ENCODE peak calls at places on chromosomes 16 and 17, in six cellular contexts. One of them, this sample, is unnamed.
A peak's percentile ranks its signal among the peaks of the same experiment; 100 is the strongest.

GRCh38 chr17:16304832-16305231 is 48.4 kb downstream of the CENPV start:
- ATAC-seq in pancreas: no peak
- ATAC-seq in aorta: no peak
- ATAC-seq in activated CD8-positive, alpha-beta T cell treated with anti-CD3 and anti-CD28 coated beads, Interleukin-2, amount 10 ng/mL, durations not matched to agents 7 days and 5 days: no peak
- ATAC-seq in IMR-90: peak; percentile 79
- ATAC-seq in Right ventricle myocardium inferior: no peak
- ATAC-seq in this sample: no peak

GRCh38 chr16:87722590-87723223 is 43.1 kb downstream of the KLHDC4 start:
- ATAC-seq in pancreas: no peak
- ATAC-seq in aorta: peak; percentile 19
- ATAC-seq in activated CD8-positive, alpha-beta T cell treated with anti-CD3 and anti-CD28 coated beads, Interleukin-2, amount 10 ng/mL, durations not matched to agents 7 days and 5 days: no peak
- ATAC-seq in IMR-90: no peak
- ATAC-seq in Right ventricle myocardium inferior: no peak
- ATAC-seq in this sample: no peak

GRCh38 chr16:81817296-81817695 is 38.2 kb downstream of the PLCG2 start:
- ATAC-seq in pancreas: no peak
- ATAC-seq in aorta: no peak
- ATAC-seq in activated CD8-positive, alpha-beta T cell treated with anti-CD3 and anti-CD28 coated beads, Interleukin-2, amount 10 ng/mL, durations not matched to agents 7 days and 5 days: no peak
- ATAC-seq in IMR-90: no peak
- ATAC-seq in Right ventricle myocardium inferior: no peak
- ATAC-seq in this sample: no peak

GRCh38 chr16:67207116-67207856 is 8.4 kb downstream of the ELMO3 start:
- ATAC-seq in pancreas: no peak
- ATAC-seq in aorta: no peak
- ATAC-seq in activated CD8-positive, alpha-beta T cell treated with anti-CD3 and anti-CD28 coated beads, Interleukin-2, amount 10 ng/mL, durations not matched to agents 7 days and 5 days: no peak
- ATAC-seq in IMR-90: peak; percentile 25
- ATAC-seq in Right ventricle myocardium inferior: no peak
- ATAC-seq in this sample: no peak

GRCh38 chr16:14560523-14560922 is 69.5 kb downstream of the PARN start:
- ATAC-seq in pancreas: no peak
- ATAC-seq in aorta: peak; percentile 50
- ATAC-seq in activated CD8-positive, alpha-beta T cell treated with anti-CD3 and anti-CD28 coated beads, Interleukin-2, amount 10 ng/mL, durations not matched to agents 7 days and 5 days: no peak
- ATAC-seq in IMR-90: peak; percentile 34
- ATAC-seq in Right ventricle myocardium inferior: peak; percentile 62
- ATAC-seq in this sample: no peak

GRCh38 chr17:49407981-49408501 is 6.6 kb downstream of the PHB1 start:
- ATAC-seq in pancreas: peak; percentile 99
- ATAC-seq in aorta: peak; percentile 80
- ATAC-seq in activated CD8-positive, alpha-beta T cell treated with anti-CD3 and anti-CD28 coated beads, Interleukin-2, amount 10 ng/mL, durations not matched to agents 7 days and 5 days: peak; percentile 95
- ATAC-seq in IMR-90: peak; percentile 95
- ATAC-seq in Right ventricle myocardium inferior: peak; percentile 63
- ATAC-seq in this sample: peak; percentile 99

GRCh38 chr16:89046491-89046890 is 47.2 kb upstream of the ACSF3 start:
- ATAC-seq in pancreas: no peak
- ATAC-seq in aorta: no peak
- ATAC-seq in activated CD8-positive, alpha-beta T cell treated with anti-CD3 and anti-CD28 coated beads, Interleukin-2, amount 10 ng/mL, durations not matched to agents 7 days and 5 days: no peak
- ATAC-seq in IMR-90: no peak
- ATAC-seq in Right ventricle myocardium inferior: no peak
- ATAC-seq in this sample: peak; percentile 40

GRCh38 chr16:22979038-22979437 is 165.1 kb downstream of the HS3ST2 start:
- ATAC-seq in pancreas: no peak
- ATAC-seq in aorta: no peak
- ATAC-seq in activated CD8-positive, alpha-beta T cell treated with anti-CD3 and anti-CD28 coated beads, Interleukin-2, amount 10 ng/mL, durations not matched to agents 7 days and 5 days: no peak
- ATAC-seq in IMR-90: no peak
- ATAC-seq in Right ventricle myocardium inferior: no peak
- ATAC-seq in this sample: no peak

GRCh38 chr17:64095144-64095882 is 34.6 kb downstream of the ERN1 start:
- ATAC-seq in pancreas: peak; percentile 78
- ATAC-seq in aorta: no peak
- ATAC-seq in activated CD8-positive, alpha-beta T cell treated with anti-CD3 and anti-CD28 coated beads, Interleukin-2, amount 10 ng/mL, durations not matched to agents 7 days and 5 days: no peak
- ATAC-seq in IMR-90: no peak
- ATAC-seq in Right ventricle myocardium inferior: no peak
- ATAC-seq in this sample: peak; percentile 70

GRCh38 chr17:76081295-76082210 is 2.6 kb downstream of the ZACN start:
- ATAC-seq in pancreas: no peak
- ATAC-seq in aorta: no peak
- ATAC-seq in activated CD8-positive, alpha-beta T cell treated with anti-CD3 and anti-CD28 coated beads, Interleukin-2, amount 10 ng/mL, durations not matched to agents 7 days and 5 days: no peak
- ATAC-seq in IMR-90: no peak
- ATAC-seq in Right ventricle myocardium inferior: peak; percentile 8
- ATAC-seq in this sample: peak; percentile 4

GRCh38 chr16:13938480-13938879 is 18.5 kb downstream of the ERCC4 start:
- ATAC-seq in pancreas: no peak
- ATAC-seq in aorta: no peak
- ATAC-seq in activated CD8-positive, alpha-beta T cell treated with anti-CD3 and anti-CD28 coated beads, Interleukin-2, amount 10 ng/mL, durations not matched to agents 7 days and 5 days: no peak
- ATAC-seq in IMR-90: no peak
- ATAC-seq in Right ventricle myocardium inferior: peak; percentile 73
- ATAC-seq in this sample: no peak

GRCh38 chr16:74926832-74927231 is 58.1 kb downstream of the WDR59 start:
- ATAC-seq in pancreas: no peak
- ATAC-seq in aorta: no peak
- ATAC-seq in activated CD8-positive, alpha-beta T cell treated with anti-CD3 and anti-CD28 coated beads, Interleukin-2, amount 10 ng/mL, durations not matched to agents 7 days and 5 days: no peak
- ATAC-seq in IMR-90: no peak
- ATAC-seq in Right ventricle myocardium inferior: no peak
- ATAC-seq in this sample: no peak

GRCh38 chr16:28187595-28188004 is 24.2 kb downstream of the XPO6 start:
- ATAC-seq in pancreas: peak; percentile 47
- ATAC-seq in aorta: no peak
- ATAC-seq in activated CD8-positive, alpha-beta T cell treated with anti-CD3 and anti-CD28 coated beads, Interleukin-2, amount 10 ng/mL, durations not matched to agents 7 days and 5 days: peak; percentile 55
- ATAC-seq in IMR-90: no peak
- ATAC-seq in Right ventricle myocardium inferior: no peak
- ATAC-seq in this sample: peak; percentile 47

This sample was measured in activated T-helper 17 cell treated with anti-CD3 and anti-CD28 coated beads, Interleukin-2, amount 50 U/mL, for 72 hours.